ENCODE peak calls at places on chromosomes 4 and X, in nine cellular contexts. M, E, T, N, A, H, V, J and Z are unnamed samples.

GRCh38 chrX:7389576-7389975 is 241.6 kb upstream of the PUDP start:
- DNase-seq in E (no peak), V (no peak), J (no peak), T (no peak), N (no peak), H (no peak), M (no peak), A (no peak), Z (no peak)

GRCh38 chrX:38856670-38857069 is 55.4 kb downstream of the MID1IP1 start:
- DNase-seq in H (no peak), A (no peak), T (no peak), N (no peak), E (no peak), V (no peak), M (no peak), J (no peak), Z (no peak)

GRCh38 chr4:172202480-172203076 is 389.4 kb downstream of the GALNTL6 start:
- DNase-seq in H (no peak), A (peak; percentile 2), J (peak; percentile 44), V (no peak), E (no peak), M (peak; percentile 40), T (peak; percentile 20), N (no peak), Z (peak; percentile 2)

GRCh38 chrX:136627381-136627780 is 20.6 kb upstream of the CD40LG start:
- DNase-seq in H (no peak), V (no peak), A (no peak), M (no peak), T (no peak), J (no peak), N (no peak), E (no peak), Z (no peak)

GRCh38 chrX:140091276-140091886 is 126.1 kb upstream of the CXorf66 start:
- DNase-seq in N (peak; percentile 71), E (peak; percentile 21), A (no peak), J (no peak), H (no peak), V (no peak), M (no peak), T (peak; percentile 1), Z (no peak)

GRCh38 chr4:128517096-128517738 is 229.6 kb upstream of the PGRMC2 start:
- DNase-seq in M (no peak), T (no peak), J (peak; percentile 44), N (no peak), V (no peak), E (no peak), A (no peak), H (no peak), Z (no peak)

GRCh38 chr4:182102576-182102975 is 140.6 kb upstream of the TENM3 start:
- DNase-seq in N (no peak), J (no peak), M (no peak), E (no peak), V (no peak), A (no peak), H (no peak), T (no peak), Z (no peak)

GRCh38 chr4:95049838-95050237 is 292.1 kb downstream of the BMPR1B start:
- DNase-seq in E (no peak), N (no peak), H (no peak), M (no peak), T (no peak), A (no peak), V (no peak), J (peak; percentile 63), Z (no peak)

GRCh38 chr4:65296246-65296645 is 374.0 kb downstream of the EPHA5 start:
- DNase-seq in V (no peak), M (no peak), H (no peak), E (no peak), N (no peak), J (no peak), A (no peak), T (no peak), Z (no peak)

GRCh38 chr4:178577933-178578332 is 1135.7 kb upstream of the AGA start:
- DNase-seq in M (peak; percentile 9), J (no peak), E (no peak), H (no peak), V (no peak), T (no peak), A (no peak), N (no peak), Z (no peak)
- TF ChIP-seq CTCF in M (peak; percentile 51), J (no peak), E (no peak), H (no peak), V (no peak), T (no peak), A (peak; percentile 43), N (peak; percentile 33), Z (no peak)

DNA sequence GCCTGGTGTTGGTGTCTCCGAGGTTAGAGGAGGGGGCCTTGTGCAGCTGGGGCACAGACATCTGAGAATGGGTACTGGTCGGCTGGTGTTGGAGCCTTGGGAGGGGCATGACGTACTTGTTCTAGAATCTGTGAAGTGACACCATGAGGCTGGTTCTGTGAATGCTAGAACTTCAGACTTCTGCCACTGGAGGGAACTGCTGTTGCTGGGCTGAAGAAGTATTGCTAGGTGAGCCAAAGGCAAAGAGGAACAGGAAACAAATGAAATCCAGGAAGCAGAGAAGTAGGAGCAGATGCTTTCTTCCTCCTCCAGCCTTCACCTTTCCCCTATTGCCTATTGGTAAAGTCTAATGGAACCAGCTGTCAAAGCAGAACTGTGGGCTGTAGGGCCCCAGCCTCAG is 120.9 kb upstream of the DDIT4L start:
- DNase-seq in E (no peak), J (no peak), V (no peak), M (peak; percentile 40), H (no peak), T (no peak), A (no peak), N (no peak), Z (no peak)
- TF ChIP-seq CTCF in E (no peak), J (peak; percentile 21), V (no peak), M (peak; percentile 51), H (no peak), T (no peak), A (peak; percentile 5), N (no peak), Z (no peak)

DNA sequence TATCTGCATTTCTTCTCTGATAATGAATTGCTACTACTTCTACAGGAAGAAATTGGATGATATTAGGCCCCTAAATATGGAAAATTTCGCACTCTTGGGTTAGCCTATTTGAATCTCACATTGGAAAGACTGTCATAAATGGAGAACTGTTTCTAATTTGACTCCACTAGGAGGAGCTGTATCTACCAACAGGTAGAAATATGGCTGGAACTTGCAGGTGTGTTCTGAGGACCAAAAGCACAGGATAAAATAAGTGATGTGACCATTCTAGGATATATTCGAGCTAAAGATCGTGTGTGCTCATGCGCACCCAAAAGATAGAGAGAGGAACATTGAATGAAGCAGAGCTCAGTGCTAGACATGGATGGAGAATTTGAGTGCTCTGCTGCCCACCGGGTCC is 4.8 kb upstream of the NKAP start:
- DNase-seq in H (no peak), E (no peak), T (no peak), M (peak; percentile 7), A (no peak), N (no peak), V (no peak), J (no peak), Z (no peak)
- TF ChIP-seq CTCF in H (no peak), E (no peak), T (peak; percentile 25), M (peak; percentile 56), A (peak; percentile 17), N (no peak), V (no peak), J (no peak), Z (no peak)

GRCh38 chrX:45557390-45557789 is 356.7 kb upstream of the DIPK2B start:
- DNase-seq in M (peak; percentile 43), E (no peak), J (no peak), V (no peak), N (no peak), T (no peak), H (no peak), A (no peak), Z (no peak)
- TF ChIP-seq CTCF in M (peak; percentile 50), E (peak; percentile 13), J (no peak), V (no peak), N (no peak), T (no peak), H (no peak), A (no peak), Z (no peak)